ENCODE peak calls at places on chromosomes 3 and 15, in six cellular contexts. O, Y, J, K, T and C are unnamed samples.

GRCh38 chr15:44194397-44195150 is 497 bp downstream of the FRMD5 start:
- DNase-seq in O (peak; percentile 65), Y (peak; percentile 47), J (peak; percentile 64), K (peak; percentile 6), T (peak; percentile 27), C (peak; percentile 33)

GRCh38 chr3:132593241-132593949 is 3.7 kb upstream of the ACKR4 start:
- DNase-seq in O (no peak), Y (no peak), J (no peak), K (no peak), T (no peak), C (no peak)

GRCh38 chr3:58690490-58690889 is 23.9 kb upstream of the FAM3D start:
- DNase-seq in O (no peak), Y (no peak), J (no peak), K (no peak), T (no peak), C (no peak)

GRCh38 chr3:111073186-111073585 is 1.6 kb downstream of the NECTIN3 start:
- DNase-seq in O (no peak), Y (no peak), J (no peak), K (no peak), T (no peak), C (no peak)

GRCh38 chr15:86155551-86155950 is 75.9 kb downstream of the AGBL1 start:
- DNase-seq in O (no peak), Y (no peak), J (no peak), K (no peak), T (no peak), C (no peak)

GRCh38 chr3:145936986-145937385 is 224.0 kb downstream of the PLOD2 start:
- DNase-seq in O (no peak), Y (no peak), J (no peak), K (no peak), T (no peak), C (no peak)

GRCh38 chr15:52714968-52715367 is 35.8 kb upstream of the ATOSA start:
- DNase-seq in O (no peak), Y (no peak), J (no peak), K (no peak), T (no peak), C (no peak)

GRCh38 chr15:67144609-67145306 is 79.4 kb downstream of the SMAD3 start:
- DNase-seq in O (peak; percentile 92), Y (no peak), J (no peak), K (peak; percentile 17), T (no peak), C (no peak)

GRCh38 chr15:83983634-83984458 is 251.7 kb upstream of the GOLGA6L4 start:
- DNase-seq in O (no peak), Y (no peak), J (no peak), K (no peak), T (no peak), C (no peak)

GRCh38 chr3:125055913-125056705 is at the start of gene HEG1:
- DNase-seq in O (no peak), Y (peak; percentile 96), J (peak; percentile 82), K (peak; percentile 77), T (peak; percentile 83), C (peak; percentile 83)

GRCh38 chr3:78517932-78518331 is 1249.9 kb downstream of the ROBO1 start:
- DNase-seq in O (no peak), Y (no peak), J (no peak), K (no peak), T (no peak), C (no peak)

GRCh38 chr3:66473637-66474036 is 27.2 kb downstream of the LRIG1 start:
- DNase-seq in O (no peak), Y (no peak), J (no peak), K (no peak), T (no peak), C (no peak)

GRCh38 chr15:45228931-45229330 is 23.1 kb upstream of the SLC28A2 start:
- DNase-seq in O (no peak), Y (no peak), J (no peak), K (no peak), T (no peak), C (no peak)

GRCh38 chr3:65871305-65872141 is 167.2 kb downstream of the MAGI1 start:
- DNase-seq in O (no peak), Y (peak; percentile 68), J (no peak), K (no peak), T (peak; percentile 53), C (peak; percentile 89)

GRCh38 chr3:159672728-159673471 is 315.7 kb upstream of the IL12A start:
- DNase-seq in O (no peak), Y (no peak), J (no peak), K (no peak), T (peak; percentile 20), C (no peak)

GRCh38 chr3:156619376-156619775 is 55.0 kb upstream of the TIPARP start:
- DNase-seq in O (no peak), Y (no peak), J (no peak), K (no peak), T (no peak), C (no peak)

GRCh38 chr3:74420538-74421128 is 193.8 kb downstream of the CNTN3 start:
- DNase-seq in O (no peak), Y (no peak), J (no peak), K (no peak), T (no peak), C (no peak)

GRCh38 chr3:177134166-177134565 is 63.1 kb downstream of the TBL1XR1 start:
- DNase-seq in O (no peak), Y (no peak), J (no peak), K (no peak), T (no peak), C (no peak)

GRCh38 chr3:9681723-9682081 is 21.9 kb upstream of the CPNE9 start:
- DNase-seq in O (no peak), Y (no peak), J (no peak), K (no peak), T (no peak), C (no peak)

GRCh38 chr3:70829101-70829500 is 516.7 kb upstream of the MDFIC2 start:
- DNase-seq in O (peak; percentile 72), Y (no peak), J (no peak), K (no peak), T (no peak), C (no peak)

GRCh38 chr3:195263925-195264575 is 6.9 kb downstream of the XXYLT1 start:
- DNase-seq in O (no peak), Y (no peak), J (no peak), K (no peak), T (no peak), C (no peak)

GRCh38 chr15:100710744-100711478 is 108.5 kb downstream of the ASB7 start:
- DNase-seq in O (no peak), Y (no peak), J (no peak), K (no peak), T (no peak), C (no peak)

GRCh38 chr3:42192334-42193200 is 73.4 kb downstream of the CCK start:
- DNase-seq in O (no peak), Y (no peak), J (no peak), K (no peak), T (no peak), C (no peak)

GRCh38 chr15:42508263-42508690 is 12.8 kb downstream of the SNAP23 start:
- DNase-seq in O (no peak), Y (no peak), J (no peak), K (no peak), T (no peak), C (no peak)

GRCh38 chr15:70412717-70413266 is 315.1 kb upstream of the TLE3 start:
- DNase-seq in O (no peak), Y (no peak), J (no peak), K (no peak), T (no peak), C (no peak)

GRCh38 chr3:134864644-134865043 is 69.6 kb downstream of the EPHB1 start:
- DNase-seq in O (no peak), Y (peak; percentile 57), J (no peak), K (no peak), T (no peak), C (no peak)

GRCh38 chr3:16311960-16312451 is 47.0 kb downstream of the OXNAD1 start:
- DNase-seq in O (no peak), Y (peak; percentile 50), J (no peak), K (peak; percentile 68), T (no peak), C (no peak)

GRCh38 chr3:168002786-168003368 is 92.8 kb downstream of the GOLIM4 start:
- DNase-seq in O (no peak), Y (no peak), J (no peak), K (no peak), T (no peak), C (no peak)

GRCh38 chr15:69677403-69677802 is 224.8 kb downstream of the RPLP1 start:
- DNase-seq in O (no peak), Y (no peak), J (no peak), K (no peak), T (no peak), C (no peak)

GRCh38 chr3:111484666-111485065 is 57.3 kb upstream of the CD96 start:
- DNase-seq in O (peak; percentile 18), Y (no peak), J (no peak), K (no peak), T (no peak), C (no peak)

GRCh38 chr3:98778852-98779379 is 15.8 kb downstream of the ST3GAL6 start:
- DNase-seq in O (peak; percentile 91), Y (no peak), J (no peak), K (no peak), T (no peak), C (no peak)

GRCh38 chr15:74489518-74490338 is 28.8 kb upstream of the UBL7 start:
- DNase-seq in O (no peak), Y (peak; percentile 51), J (peak; percentile 83), K (peak; percentile 63), T (peak; percentile 79), C (peak; percentile 81)

GRCh38 chr3:122410111-122410510 is 5.8 kb downstream of the WDR5B start:
- DNase-seq in O (no peak), Y (no peak), J (no peak), K (no peak), T (no peak), C (no peak)

GRCh38 chr15:49847937-49848823 is 227.3 kb downstream of the DTWD1 start:
- DNase-seq in O (peak; percentile 93), Y (no peak), J (no peak), K (no peak), T (no peak), C (no peak)

GRCh38 chr3:47162695-47163022 is 1.3 kb downstream of the SETD2 start:
- DNase-seq in O (no peak), Y (no peak), J (no peak), K (no peak), T (no peak), C (no peak)